ENCODE peak calls at places on chromosomes 16 and 17, in five cellular contexts. K, E, O, R and X are unnamed samples. For H3K4me1, the result is how much of the 10 kb centered on the place peaks cover.

GRCh38 chr17:67779098-67779672 is 46.1 kb upstream of the BPTF start:
- DNase-seq in K (peak), E (peak), O (peak), R (no peak), X (peak)

GRCh38 chr17:31581022-31581483 is 189.6 kb downstream of the RAB11FIP4 start:
- DNase-seq in K (no peak), E (peak), O (peak), R (peak), X (peak)

GRCh38 chr17:82301916-82302497 is 15.4 kb downstream of the CD7 start:
- DNase-seq in K (no peak), E (no peak), O (no peak), R (no peak), X (peak)

GRCh38 chr16:3161235-3162018 is 26.6 kb upstream of the OR1F1 start:
- DNase-seq in K (peak), E (no peak), O (no peak), R (peak), X (no peak)

GRCh38 chr16:83689385-83689831 is 118.4 kb upstream of the HSBP1 start:
- DNase-seq in K (no peak), E (no peak), O (no peak), R (no peak), X (no peak)

GRCh38 chr17:46964315-46965265 is 14.5 kb downstream of the RPRML start:
- DNase-seq in K (no peak), E (no peak), O (no peak), R (no peak), X (peak)

GRCh38 chr17:59754547-59754946 is 47.1 kb downstream of the VMP1 start:
- DNase-seq in K (no peak), E (no peak), O (no peak), R (no peak), X (no peak)

GRCh38 chr17:46818929-46819859 is 702 bp upstream of the WNT3 start:
- DNase-seq in K (no peak), E (no peak), O (no peak), R (peak), X (peak)

GRCh38 chr17:60393840-60394529 is 2.1 kb upstream of the USP32 start:
- DNase-seq in K (no peak), E (no peak), O (no peak), R (no peak), X (no peak)

GRCh38 chr16:79770244-79771064 is 169.9 kb upstream of the MAF start:
- DNase-seq in K (peak), E (peak), O (peak), R (peak), X (peak)

GRCh38 chr16:18068477-18068876 is 268.1 kb downstream of the NPIPA8 start:
- DNase-seq in K (no peak), E (no peak), O (no peak), R (no peak), X (no peak)

GRCh38 chr16:82093901-82094300 is 58.8 kb downstream of the HSD17B2 start:
- DNase-seq in K (no peak), E (no peak), O (no peak), R (no peak), X (no peak)

GRCh38 chr17:82690786-82691489 is 7.6 kb downstream of the RAB40B start:
- DNase-seq in K (no peak), E (no peak), O (no peak), R (no peak), X (no peak)

GRCh38 chr17:81488276-81488860 is 24.2 kb downstream of the ACTG1 start:
- DNase-seq in K (no peak), E (no peak), O (no peak), R (no peak), X (no peak)

GRCh38 chr17:50087246-50087911 is 7.8 kb upstream of the PDK2 start:
- DNase-seq in K (peak), E (peak), O (peak), R (peak), X (peak)

GRCh38 chr17:77618173-77618572 is 340.3 kb upstream of the TNRC6C start:
- DNase-seq in K (no peak), E (no peak), O (no peak), R (no peak), X (peak)

GRCh38 chr16:11916524-11917285 is 949 bp upstream of the GSPT1 start:
- DNase-seq in K (peak), E (no peak), O (no peak), R (no peak), X (no peak)

GRCh38 chr17:30290696-30291570 is 811 bp downstream of the BLMH start:
- DNase-seq in K (peak), E (peak), O (no peak), R (peak), X (peak)

GRCh38 chr17:71849783-71850768 is 270.7 kb upstream of the SOX9 start:
- DNase-seq in K (no peak), E (no peak), O (no peak), R (no peak), X (no peak)

GRCh38 chr17:15169676-15170075 is 95.5 kb downstream of the PMP22 start:
- DNase-seq in K (no peak), E (no peak), O (no peak), R (no peak), X (no peak)

GRCh38 chr16:88540346-88540977 is 29.7 kb upstream of the ZC3H18 start:
- DNase-seq in K (no peak), E (no peak), O (no peak), R (no peak), X (no peak)

GRCh38 chr17:7004398-7005253 is 7.8 kb upstream of the RNASEK start:
- DNase-seq in K (peak), E (no peak), O (no peak), R (no peak), X (no peak)

GRCh38 chr16:1433756-1434155 is 2.9 kb downstream of the PERCC1 start:
- DNase-seq in K (no peak), E (no peak), O (no peak), R (no peak), X (no peak)

GRCh38 chr17:2508035-2508434 is 3.7 kb downstream of the METTL16 start:
- DNase-seq in K (no peak), E (no peak), O (no peak), R (no peak), X (no peak)

GRCh38 chr16:52074133-52074532 is 472.8 kb downstream of the TOX3 start:
- DNase-seq in K (no peak), E (no peak), O (no peak), R (no peak), X (no peak)

GRCh38 chr17:80781851-80782277 is 209.8 kb upstream of the CHMP6 start:
- DNase-seq in K (no peak), E (no peak), O (no peak), R (no peak), X (no peak)

GRCh38 chr16:11557811-11558210 is 28.9 kb downstream of the LITAF start:
- DNase-seq in K (no peak), E (peak), O (peak), R (no peak), X (no peak)

GRCh38 chr17:41784207-41784744 is 2.2 kb downstream of the JUP start:
- DNase-seq in K (peak), E (peak), O (no peak), R (no peak), X (no peak)

GRCh38 chr17:50686494-50687199 is 21.1 kb downstream of the ANKRD40 start:
- DNase-seq in K (peak), E (no peak), O (peak), R (no peak), X (peak)

GRCh38 chr17:4594406-4595349 is 10.3 kb downstream of the SMTNL2 start:
- DNase-seq in K (peak), E (no peak), O (no peak), R (peak), X (peak)

GRCh38 chr17:17823433-17824118 is 13.2 kb downstream of the SREBF1 start:
- DNase-seq in K (peak), E (peak), O (peak), R (peak), X (peak)

GRCh38 chr17:76076765-76077581 is 2.0 kb upstream of the ZACN start:
- DNase-seq in K (no peak), E (no peak), O (no peak), R (no peak), X (peak)

GRCh38 chr17:12388206-12388605 is 277.5 kb upstream of the MYOCD start:
- DNase-seq in K (no peak), E (no peak), O (no peak), R (no peak), X (no peak)

GRCh38 chr16:86455116-86455515 is 55.2 kb upstream of the FOXF1 start:
- DNase-seq in K (no peak), E (no peak), O (no peak), R (no peak), X (no peak)

GRCh38 chr17:27499451-27500265 is 43.4 kb downstream of the KSR1 start:
- DNase-seq in K (no peak), E (no peak), O (no peak), R (no peak), X (peak)

GRCh38 chr17:4533522-4534502 is 21.4 kb downstream of the MYBBP1A start:
- DNase-seq in K (peak), E (peak), O (no peak), R (no peak), X (no peak)

GRCh38 chr17:6893382-6894205 is 62.1 kb upstream of the TEKT1 start:
- DNase-seq in K (no peak), E (no peak), O (no peak), R (no peak), X (no peak)

GRCh38 chr16:7313170-7313569 is 19.5 kb upstream of the RBFOX1 start:
- DNase-seq in K (no peak), E (no peak), O (no peak), R (no peak), X (no peak)

GRCh38 chr17:43827596-43827995 is 5.3 kb downstream of the MPP3 start:
- DNase-seq in K (no peak), E (no peak), O (no peak), R (no peak), X (no peak)

GRCh38 chr17:43830510-43831145 is 2.3 kb downstream of the MPP3 start:
- DNase-seq in K (no peak), E (no peak), O (no peak), R (no peak), X (no peak)

GRCh38 chr17:43832168-43832975 is 574 bp downstream of the MPP3 start:
- DNase-seq in K (peak), E (peak), O (no peak), R (peak), X (peak)

GRCh38 chr17:43831633-43832032 is 1.3 kb downstream of the MPP3 start:
- DNase-seq in K (no peak), E (peak), O (no peak), R (peak), X (peak)

DNA sequence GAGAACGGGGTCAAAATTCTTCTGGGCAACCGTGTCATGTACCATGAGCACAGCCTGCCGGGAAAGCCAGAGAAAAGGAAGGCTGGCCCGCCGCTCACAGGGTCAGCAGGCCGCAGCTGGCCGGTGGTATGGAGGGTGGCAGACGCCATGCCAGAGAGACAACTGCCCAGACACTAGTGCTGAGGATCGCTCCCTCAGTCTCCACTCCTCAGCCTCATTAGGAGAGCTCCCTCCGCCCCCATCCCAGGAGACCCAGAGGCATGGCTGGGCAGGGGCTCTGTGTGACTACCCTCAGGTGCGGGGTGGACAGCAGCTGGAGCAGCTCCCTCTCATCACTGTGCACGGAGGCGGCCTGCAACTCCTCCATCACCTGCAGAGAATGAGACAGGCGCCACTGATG is 3.2 kb downstream of the MPP3 start:
- DNase-seq in K (no peak), E (no peak), O (no peak), R (no peak), X (no peak)
- H3K4me3 ChIP-seq in K (no peak), E (peak), O (peak), R (no peak), X (no peak)

GRCh38 chr16:4179763-4180260 is 62.1 kb downstream of the SRL start:
- DNase-seq in K (no peak), E (no peak), O (no peak), R (no peak), X (no peak)

GRCh38 chr16:4180511-4180910 is 61.4 kb downstream of the SRL start:
- DNase-seq in K (no peak), E (no peak), O (no peak), R (no peak), X (no peak)

GRCh38 chr16:4184038-4184702 is 57.7 kb downstream of the SRL start:
- DNase-seq in K (peak), E (no peak), O (no peak), R (no peak), X (peak)

GRCh38 chr16:4182581-4183257 is 59.2 kb downstream of the SRL start:
- DNase-seq in K (no peak), E (no peak), O (no peak), R (no peak), X (no peak)

DNA sequence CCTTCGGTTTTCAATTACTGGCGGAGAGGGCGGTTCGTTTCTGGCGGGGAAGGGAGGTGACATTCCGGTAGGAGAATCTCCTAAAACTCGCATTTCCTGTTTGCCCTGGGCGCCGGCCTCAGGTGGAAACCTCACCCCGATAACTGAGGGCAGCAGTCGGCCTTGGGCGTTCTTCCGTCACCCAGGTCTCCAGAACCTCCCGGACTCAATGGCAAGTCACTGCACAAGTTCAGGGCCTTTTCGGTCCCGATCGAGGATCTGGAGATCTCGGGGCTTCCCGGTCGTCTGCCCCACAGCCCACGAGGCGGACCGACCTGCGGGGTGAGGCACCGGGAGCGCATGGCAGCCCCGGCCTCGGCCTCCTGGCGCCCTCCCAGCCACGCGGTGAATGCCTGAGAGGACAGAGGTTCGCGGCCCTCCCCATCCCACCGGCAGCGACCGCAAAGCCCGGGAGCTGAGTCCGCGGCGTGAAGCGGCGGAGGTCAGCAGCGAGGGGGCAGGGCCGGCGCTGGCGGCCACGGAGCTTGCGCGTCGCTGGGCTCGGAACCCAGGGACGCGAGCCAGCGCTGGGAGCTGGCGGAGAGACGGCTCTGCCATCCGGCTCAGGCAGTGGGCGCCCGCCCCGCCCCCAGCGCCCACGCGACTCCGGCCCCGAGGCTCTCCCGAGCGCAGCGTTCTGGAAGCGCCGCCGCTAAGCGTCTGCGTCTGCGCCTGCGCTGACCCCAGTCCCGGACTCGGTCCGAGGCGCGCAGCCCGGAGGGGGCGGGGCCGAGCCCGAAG is 58.4 kb downstream of the SRL start:
- DNase-seq in K (peak), E (peak), O (peak), R (peak), X (peak)
- TF ChIP-seq CTCF in K (no peak), E (peak), O (no peak), R (peak), X (no peak)

GRCh38 chr17:58618336-58618735 is 73.5 kb downstream of the TEX14 start:
- DNase-seq in K (no peak), E (no peak), O (no peak), R (no peak), X (no peak)
- H3K4me1 ChIP-seq in K (under half), E (under half), O (under half), R (under half), X (under half)

GRCh38 chr17:19647697-19648474 is 665 bp upstream of the ALDH3A2 start:
- DNase-seq in K (peak), E (peak), O (peak), R (peak), X (peak)

GRCh38 chr17:19645608-19646250 is 2.8 kb upstream of the ALDH3A2 start:
- DNase-seq in K (peak), E (no peak), O (no peak), R (peak), X (peak)

GRCh38 chr17:19644493-19645210 is 3.9 kb upstream of the ALDH3A2 start:
- DNase-seq in K (no peak), E (no peak), O (no peak), R (no peak), X (no peak)

GRCh38 chr17:19648475-19649406 is at the start of gene ALDH3A2:
- DNase-seq in K (peak), E (peak), O (peak), R (peak), X (peak)

GRCh38 chr17:19646788-19647696 is 1.5 kb upstream of the ALDH3A2 start:
- DNase-seq in K (peak), E (no peak), O (no peak), R (no peak), X (no peak)
- H3K4me3 ChIP-seq in K (no peak), E (peak), O (peak), R (peak), X (peak)

GRCh38 chr16:29147710-29148425 is 163.0 kb downstream of the LAT start:
- DNase-seq in K (no peak), E (no peak), O (no peak), R (peak), X (peak)

GRCh38 chr16:29154100-29154499 is 169.2 kb downstream of the LAT start:
- DNase-seq in K (no peak), E (no peak), O (no peak), R (no peak), X (no peak)

GRCh38 chr16:29146266-29146665 is 161.4 kb downstream of the LAT start:
- DNase-seq in K (no peak), E (no peak), O (no peak), R (peak), X (peak)

GRCh38 chr16:29151317-29151716 is 166.5 kb downstream of the LAT start:
- DNase-seq in K (no peak), E (no peak), O (no peak), R (peak), X (no peak)

DNA sequence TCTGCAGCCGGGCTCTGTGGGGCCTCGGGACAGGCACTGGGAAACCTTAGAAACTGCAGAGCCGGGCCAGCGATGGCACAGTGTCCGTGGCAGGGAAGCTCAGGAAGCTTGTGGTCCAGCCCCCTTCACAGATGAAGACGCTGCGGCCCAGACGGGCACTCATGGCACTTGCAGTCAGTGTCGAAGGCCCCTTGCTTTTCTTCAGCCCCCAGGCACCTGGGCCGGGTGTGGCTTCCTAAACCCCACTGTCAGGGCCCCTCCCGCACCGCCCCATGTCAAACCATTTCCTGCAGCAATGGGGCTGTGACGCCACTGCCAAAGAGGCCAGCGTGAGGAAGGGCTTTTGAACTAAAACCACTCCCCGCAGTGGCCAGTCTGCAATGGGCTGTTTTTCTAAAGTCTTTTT is 164.0 kb downstream of the LAT start:
- DNase-seq in K (peak), E (peak), O (no peak), R (peak), X (no peak)
- TF ChIP-seq CTCF in K (no peak), E (no peak), O (no peak), R (no peak), X (no peak)

DNA sequence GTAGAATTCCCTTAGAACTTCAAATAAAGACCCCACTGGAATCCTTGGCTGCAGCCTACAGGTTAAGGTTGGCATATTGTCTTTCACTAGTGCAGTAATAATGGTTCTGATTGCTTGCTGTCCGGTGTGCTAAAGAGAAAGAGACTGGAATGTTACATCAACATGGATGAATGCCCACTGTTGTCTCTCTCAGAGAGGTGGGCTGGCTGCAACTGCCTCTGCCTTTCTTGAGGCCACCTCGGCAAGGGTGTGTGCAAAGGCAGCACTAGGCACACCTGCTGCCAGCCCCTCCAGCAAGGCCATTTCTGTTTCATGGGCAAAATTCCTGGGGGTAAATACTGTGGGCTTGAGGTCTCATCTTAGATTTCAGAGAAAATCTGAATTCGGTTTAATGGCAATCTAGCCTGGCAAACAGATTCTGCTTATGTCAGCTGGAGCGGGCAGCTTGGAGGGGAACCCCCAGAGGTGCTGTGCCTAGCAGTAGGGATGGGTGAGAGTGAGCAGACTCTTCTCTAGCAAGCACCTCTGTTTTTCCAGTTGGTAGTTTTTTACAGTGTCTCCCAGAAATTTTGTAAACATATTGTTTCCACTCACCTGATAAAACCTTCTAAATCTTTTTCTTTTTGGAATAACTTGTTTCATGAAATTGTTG is 54.0 kb downstream of the MRTFB start:
- DNase-seq in K (no peak), E (no peak), O (no peak), R (no peak), X (no peak)
- H3K4me1 ChIP-seq in K (under half), E (under half), O (under half), R (under half), X (under half)